ENCODE peak calls at places on chromosomes 3 and 15, in six cellular contexts. T is hepatocyte, Q is uterus, P is choroid plexus epithelial cell, O is GM12865, G is spleen. Z is an unnamed sample.

GRCh38 chr15:69749797-69750196 is 297.2 kb downstream of the RPLP1 start:
- DNase-seq in T (no peak), Q (no peak), P (no peak), O (peak), G (no peak), Z (no peak)

GRCh38 chr3:119681279-119681678 is 4.1 kb upstream of the COX17 start:
- DNase-seq in T (peak), Q (no peak), P (peak), O (peak), G (no peak), Z (no peak)

GRCh38 chr3:106342386-106342785 is 473.6 kb upstream of the CBLB start:
- DNase-seq in T (no peak), Q (no peak), P (no peak), O (no peak), G (no peak), Z (no peak)

GRCh38 chr3:119322021-119322522 is 27.9 kb downstream of the ARHGAP31 start:
- DNase-seq in T (no peak), Q (no peak), P (no peak), O (no peak), G (no peak), Z (no peak)

GRCh38 chr15:66865622-66866611 is 163.9 kb downstream of the SMAD6 start:
- DNase-seq in T (no peak), Q (no peak), P (no peak), O (peak), G (peak), Z (peak)

GRCh38 chr3:154149286-154149685 is 28.1 kb downstream of the ARHGEF26 start:
- DNase-seq in T (no peak), Q (no peak), P (no peak), O (no peak), G (no peak), Z (no peak)

GRCh38 chr15:66040211-66040892 is 171.1 kb downstream of the RAB11A start:
- DNase-seq in T (no peak), Q (no peak), P (no peak), O (no peak), G (no peak), Z (no peak)

GRCh38 chr3:154151969-154152368 is 30.8 kb downstream of the ARHGEF26 start:
- DNase-seq in T (no peak), Q (no peak), P (peak), O (no peak), G (no peak), Z (no peak)

GRCh38 chr3:85397434-85397833 is 438.6 kb downstream of the CADM2 start:
- DNase-seq in T (no peak), Q (no peak), P (no peak), O (no peak), G (no peak), Z (no peak)

GRCh38 chr3:57158813-57159678 is 6.1 kb downstream of the IL17RD start:
- DNase-seq in T (no peak), Q (no peak), P (no peak), O (peak), G (no peak), Z (no peak)

GRCh38 chr3:169232863-169233262 is 430.6 kb downstream of the MECOM start:
- DNase-seq in T (no peak), Q (no peak), P (peak), O (no peak), G (no peak), Z (no peak)

GRCh38 chr15:68656438-68656739 is 77.6 kb downstream of the CORO2B start:
- DNase-seq in T (no peak), Q (no peak), P (no peak), O (no peak), G (no peak), Z (no peak)

GRCh38 chr3:181761906-181762305 is 50.2 kb downstream of the SOX2 start:
- DNase-seq in T (no peak), Q (no peak), P (no peak), O (no peak), G (no peak), Z (no peak)

GRCh38 chr3:190122198-190122771 is 1.6 kb upstream of the P3H2 start:
- DNase-seq in T (no peak), Q (no peak), P (peak), O (no peak), G (no peak), Z (no peak)

GRCh38 chr3:74591946-74592345 is 22.5 kb downstream of the CNTN3 start:
- DNase-seq in T (no peak), Q (no peak), P (no peak), O (no peak), G (no peak), Z (no peak)

GRCh38 chr3:108437439-108437838 is 73.0 kb downstream of the MYH15 start:
- DNase-seq in T (peak), Q (no peak), P (no peak), O (no peak), G (no peak), Z (no peak)

GRCh38 chr15:69576948-69577351 is 124.3 kb downstream of the RPLP1 start:
- DNase-seq in T (no peak), Q (no peak), P (no peak), O (no peak), G (no peak), Z (no peak)

GRCh38 chr15:31740203-31740602 is 290.1 kb upstream of the CHRNA7 start:
- DNase-seq in T (peak), Q (no peak), P (no peak), O (no peak), G (no peak), Z (no peak)

GRCh38 chr15:92811514-92811913 is 88.6 kb upstream of the CHD2 start:
- DNase-seq in T (peak), Q (no peak), P (no peak), O (no peak), G (no peak), Z (no peak)

GRCh38 chr3:77464106-77464688 is 424.3 kb downstream of the ROBO2 start:
- DNase-seq in T (no peak), Q (no peak), P (no peak), O (no peak), G (no peak), Z (no peak)
- H3K4me3 ChIP-seq in T (no peak), Q (no peak), P (no peak), O (no peak), G (no peak), Z (no peak)

GRCh38 chr3:122660575-122660974 is 20.1 kb upstream of the PARP14 start:
- DNase-seq in T (no peak), Q (no peak), P (no peak), O (no peak), G (no peak), Z (no peak)
- TF ChIP-seq CTCF in T (no peak), Q (no peak), P (no peak), O (no peak), G (no peak), Z (no peak)

GRCh38 chr3:42876940-42877720 is 1.5 kb upstream of the CYP8B1 start:
- DNase-seq in T (no peak), Q (no peak), P (no peak), O (no peak), G (no peak), Z (no peak)

GRCh38 chr3:42873216-42873982 is 2.3 kb downstream of the CYP8B1 start:
- DNase-seq in T (no peak), Q (no peak), P (no peak), O (no peak), G (no peak), Z (no peak)

GRCh38 chr3:42874749-42875148 is 930 bp downstream of the CYP8B1 start:
- DNase-seq in T (no peak), Q (no peak), P (no peak), O (no peak), G (no peak), Z (no peak)

GRCh38 chr3:42876401-42876800 is 722 bp upstream of the CYP8B1 start:
- DNase-seq in T (no peak), Q (no peak), P (no peak), O (no peak), G (no peak), Z (no peak)

DNA sequence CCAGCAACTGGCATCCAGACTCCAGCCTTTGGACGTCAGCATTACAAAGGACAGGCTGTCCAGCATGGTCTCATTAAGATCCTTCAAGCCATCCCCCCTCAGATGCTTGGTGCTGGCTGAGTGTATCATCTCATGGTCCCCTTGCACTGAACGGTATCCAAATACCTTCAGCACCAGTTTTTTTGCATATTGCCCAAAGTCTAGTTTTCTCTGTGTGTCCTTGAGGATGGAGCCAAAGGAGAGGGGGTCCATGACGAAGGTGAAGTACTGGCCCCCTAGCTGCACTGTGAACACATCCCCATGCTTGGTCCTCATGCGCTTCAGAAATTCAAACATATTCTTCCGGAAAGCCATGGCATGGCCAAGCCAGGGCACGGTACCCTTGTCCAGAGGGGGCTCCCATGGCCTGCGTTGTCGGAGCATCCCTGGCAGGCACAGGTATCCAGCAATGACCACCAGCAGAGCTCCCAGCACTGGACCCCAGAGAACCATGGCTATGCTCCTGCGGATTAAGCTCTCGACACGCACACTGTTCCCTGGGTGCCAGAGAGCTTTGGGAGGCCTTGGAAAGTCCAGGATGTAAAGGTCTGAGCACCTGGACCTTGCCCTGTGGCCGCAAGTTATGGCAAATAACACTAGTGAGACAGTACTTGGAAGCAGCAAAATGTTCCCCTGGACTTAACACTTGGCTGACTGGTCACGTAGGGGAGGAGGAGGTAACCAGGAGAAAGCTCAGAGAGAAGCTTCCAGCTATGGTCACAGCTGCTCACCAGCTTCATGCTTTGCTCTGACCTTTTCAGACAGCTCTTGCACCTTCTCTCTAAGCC is at the start of gene CYP8B1:
- DNase-seq in T (peak), Q (no peak), P (no peak), O (no peak), G (no peak), Z (no peak)
- H3K4me3 ChIP-seq in T (no peak), Q (no peak), P (no peak), O (no peak), G (no peak), Z (no peak)

GRCh38 chr3:46397111-46397510 is 9.8 kb downstream of the CCR5AS start:
- DNase-seq in T (no peak), Q (no peak), P (no peak), O (no peak), G (no peak), Z (no peak)

GRCh38 chr3:46396129-46396528 is 10.7 kb downstream of the CCR5AS start:
- DNase-seq in T (no peak), Q (no peak), P (no peak), O (peak), G (no peak), Z (no peak)

GRCh38 chr3:46393011-46393410 is 13.9 kb downstream of the CCR5AS start:
- DNase-seq in T (no peak), Q (no peak), P (no peak), O (no peak), G (no peak), Z (no peak)

GRCh38 chr3:46395210-46395661 is 11.6 kb downstream of the CCR5AS start:
- DNase-seq in T (peak), Q (no peak), P (peak), O (no peak), G (no peak), Z (no peak)

DNA sequence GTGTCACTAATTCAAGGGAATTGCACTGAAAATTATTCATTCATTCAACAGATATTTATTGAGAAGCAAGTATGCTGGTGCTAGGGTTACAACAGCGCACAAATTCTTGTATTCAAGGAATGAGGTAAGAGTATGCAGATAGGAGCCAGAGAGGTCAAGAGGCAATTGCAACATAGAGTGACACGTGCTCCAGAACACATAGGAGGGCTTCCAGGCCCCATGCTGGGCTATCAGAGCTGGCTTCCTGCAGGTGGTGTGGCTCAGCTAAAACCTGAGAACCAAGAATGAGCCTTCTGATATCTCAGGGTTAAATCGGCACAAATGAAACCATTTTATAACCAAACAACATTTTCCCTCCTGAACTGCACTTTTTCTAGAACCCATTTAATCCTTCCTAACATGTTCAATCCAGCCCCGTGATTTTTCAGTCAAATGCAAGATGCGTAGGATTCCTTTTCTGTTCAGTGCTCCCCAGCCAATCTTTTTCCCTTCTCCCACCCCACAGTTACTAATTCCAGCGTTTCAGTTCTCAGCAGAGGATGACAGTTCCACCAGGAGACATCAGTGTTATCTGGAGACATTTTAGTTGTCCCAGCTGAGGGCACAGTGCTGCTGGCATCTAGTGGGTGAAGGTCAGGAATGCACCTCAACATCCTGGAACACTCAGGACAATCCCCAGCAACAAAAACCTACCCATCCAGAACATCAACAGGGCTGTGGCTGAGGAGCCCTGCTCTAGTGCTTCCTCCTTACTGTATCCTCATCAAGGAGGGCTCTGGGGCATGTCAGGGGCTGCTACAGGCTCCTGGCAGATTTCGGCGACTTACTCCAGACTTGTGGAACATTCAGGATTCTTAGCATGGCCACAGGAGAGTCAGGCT is 13.1 kb downstream of the CCR5AS start:
- DNase-seq in T (no peak), Q (no peak), P (peak), O (peak), G (no peak), Z (no peak)
- TF ChIP-seq CTCF in T (no peak), Q (no peak), P (no peak), O (no peak), G (no peak), Z (no peak)

GRCh38 chr3:180311242-180311641 is 274.5 kb upstream of the PEX5L start:
- DNase-seq in T (no peak), Q (no peak), P (no peak), O (peak), G (no peak), Z (no peak)

GRCh38 chr3:180306691-180307090 is 270.0 kb upstream of the PEX5L start:
- DNase-seq in T (no peak), Q (no peak), P (no peak), O (no peak), G (no peak), Z (no peak)

DNA sequence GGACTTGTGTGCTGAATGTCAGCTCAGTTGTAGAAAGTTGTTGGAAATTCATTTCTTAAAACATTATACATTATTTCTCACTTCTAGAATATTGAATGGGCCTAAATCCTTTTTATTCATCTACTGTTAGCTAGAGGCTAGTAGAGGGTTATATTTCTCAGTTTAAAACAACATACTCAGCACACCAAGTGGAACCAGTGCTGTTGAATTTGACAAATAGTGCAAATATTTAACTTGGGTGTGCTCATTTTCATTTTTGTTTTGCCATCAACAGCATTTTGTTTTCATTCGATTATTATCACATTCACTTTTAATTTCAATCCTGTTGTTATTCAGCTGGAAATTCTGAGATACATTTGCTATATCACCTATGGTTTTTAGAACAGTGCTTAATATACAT is 269.4 kb upstream of the PEX5L start:
- DNase-seq in T (no peak), Q (no peak), P (no peak), O (no peak), G (no peak), Z (no peak)
- H3K4me3 ChIP-seq in T (no peak), Q (no peak), P (no peak), O (no peak), G (no peak), Z (no peak)

DNA sequence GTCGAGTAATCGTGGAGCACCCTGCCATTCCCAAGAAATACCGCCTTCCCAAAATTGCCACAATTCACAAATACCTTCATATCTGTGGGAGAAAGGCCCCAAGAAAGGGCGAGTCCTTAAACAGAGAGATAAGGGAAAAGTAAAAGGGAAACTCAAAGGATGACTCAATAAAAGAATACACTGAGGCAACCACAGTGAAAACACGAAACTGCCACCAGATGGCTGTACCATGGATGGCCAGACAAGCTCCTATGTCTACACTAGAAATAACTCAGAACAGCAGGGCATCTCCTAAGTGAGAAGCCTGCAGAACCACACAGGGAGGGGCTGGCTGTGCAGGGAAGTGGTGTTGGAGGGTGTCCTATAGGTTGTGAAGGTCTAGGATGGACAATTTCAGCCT is 25.0 kb downstream of the SRGAP3 start:
- DNase-seq in T (no peak), Q (no peak), P (peak), O (peak), G (no peak), Z (peak)
- TF ChIP-seq CTCF in T (no peak), Q (no peak), P (no peak), O (peak), G (no peak), Z (peak)

GRCh38 chr15:96180062-96180745 is 150.3 kb upstream of the NR2F2 start:
- DNase-seq in T (no peak), Q (peak), P (no peak), O (no peak), G (no peak), Z (no peak)
- H3K4me3 ChIP-seq in T (no peak), Q (no peak), P (no peak), O (no peak), G (no peak), Z (no peak)

GRCh38 chr3:196519738-196520122 is 4.6 kb upstream of the SMCO1 start:
- DNase-seq in T (no peak), Q (no peak), P (no peak), O (peak), G (no peak), Z (no peak)

GRCh38 chr3:196523841-196524240 is 8.7 kb upstream of the SMCO1 start:
- DNase-seq in T (no peak), Q (no peak), P (no peak), O (no peak), G (no peak), Z (no peak)

GRCh38 chr3:196528639-196529233 is 13.6 kb upstream of the SMCO1 start:
- DNase-seq in T (peak), Q (peak), P (peak), O (peak), G (peak), Z (peak)

GRCh38 chr3:196525141-196525540 is 10.0 kb upstream of the SMCO1 start:
- DNase-seq in T (no peak), Q (no peak), P (no peak), O (no peak), G (no peak), Z (no peak)

DNA sequence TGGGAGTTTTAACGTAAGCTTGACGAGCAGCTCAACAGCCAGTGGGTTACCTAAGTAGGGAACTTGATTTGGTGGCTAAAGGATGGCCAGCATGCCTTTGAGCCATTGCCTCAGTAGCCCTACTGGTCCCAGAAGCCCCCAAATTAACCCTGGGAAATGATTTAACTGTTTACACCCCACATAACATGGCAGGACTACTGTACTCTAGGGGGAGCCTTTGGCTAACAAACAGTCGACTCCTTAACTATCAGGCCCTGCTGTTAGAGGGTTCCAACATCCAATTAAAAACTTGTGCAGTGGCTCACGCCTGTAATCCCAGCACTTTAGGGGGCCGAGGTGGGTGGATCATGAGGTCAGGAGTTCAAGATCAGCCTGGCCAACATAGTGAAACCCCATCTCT is 9.4 kb upstream of the SMCO1 start:
- DNase-seq in T (no peak), Q (no peak), P (peak), O (no peak), G (no peak), Z (no peak)
- TF ChIP-seq CTCF in T (no peak), Q (no peak), P (peak), O (peak), G (no peak), Z (peak)